ENCODE peak calls at places on chromosomes 5 and 9, in seven cellular contexts. One of them, this sample, is unnamed.

GRCh38 chr9:70529377-70529776 is 114.9 kb upstream of the KLF9 start:
- DNase-seq in fibroblast of lung: no peak
- DNase-seq in BE2C: no peak
- DNase-seq in astrocyte: no peak
- DNase-seq in AG04450: no peak
- DNase-seq in lower lobe of right lung: no peak
- DNase-seq in heart left ventricle: no peak
- DNase-seq in this sample: no peak

GRCh38 chr9:23551171-23551795 is 274.8 kb downstream of the ELAVL2 start:
- DNase-seq in AG04450: no peak
- DNase-seq in fibroblast of lung: no peak
- DNase-seq in astrocyte: no peak
- DNase-seq in lower lobe of right lung: no peak
- DNase-seq in heart left ventricle: no peak
- DNase-seq in BE2C: no peak
- DNase-seq in this sample: no peak

GRCh38 chr5:135246923-135247795 is 151.9 kb downstream of the MACROH2A1 start:
- DNase-seq in BE2C: peak; percentile 68
- DNase-seq in heart left ventricle: no peak
- DNase-seq in fibroblast of lung: peak; percentile 93
- DNase-seq in lower lobe of right lung: no peak
- DNase-seq in astrocyte: peak; percentile 97
- DNase-seq in AG04450: peak; percentile 76
- DNase-seq in this sample: no peak

GRCh38 chr5:129358069-129358468 is 102.0 kb upstream of the ADAMTS19 start:
- DNase-seq in lower lobe of right lung: no peak
- DNase-seq in fibroblast of lung: no peak
- DNase-seq in AG04450: no peak
- DNase-seq in BE2C: no peak
- DNase-seq in heart left ventricle: no peak
- DNase-seq in astrocyte: no peak
- DNase-seq in this sample: no peak

GRCh38 chr9:12956805-12957204 is 182.0 kb downstream of the LURAP1L start:
- DNase-seq in astrocyte: no peak
- DNase-seq in BE2C: no peak
- DNase-seq in fibroblast of lung: no peak
- DNase-seq in heart left ventricle: no peak
- DNase-seq in lower lobe of right lung: no peak
- DNase-seq in AG04450: no peak
- DNase-seq in this sample: no peak

GRCh38 chr5:116374434-116374852 is 200.2 kb downstream of the SEMA6A start:
- DNase-seq in astrocyte: no peak
- DNase-seq in AG04450: no peak
- DNase-seq in heart left ventricle: no peak
- DNase-seq in fibroblast of lung: no peak
- DNase-seq in lower lobe of right lung: no peak
- DNase-seq in BE2C: no peak
- DNase-seq in this sample: no peak

GRCh38 chr9:120350596-120350995 is 229.4 kb downstream of the CDK5RAP2 start:
- DNase-seq in BE2C: no peak
- DNase-seq in lower lobe of right lung: no peak
- DNase-seq in fibroblast of lung: no peak
- DNase-seq in heart left ventricle: no peak
- DNase-seq in AG04450: no peak
- DNase-seq in astrocyte: no peak
- DNase-seq in this sample: no peak

GRCh38 chr9:126516936-126517750 is 96.6 kb upstream of the LMX1B start:
- DNase-seq in lower lobe of right lung: peak; percentile 80
- DNase-seq in astrocyte: peak; percentile 78
- DNase-seq in BE2C: peak; percentile 74
- DNase-seq in fibroblast of lung: peak; percentile 91
- DNase-seq in AG04450: peak; percentile 58
- DNase-seq in heart left ventricle: peak; percentile 48
- DNase-seq in this sample: no peak

GRCh38 chr5:9455826-9456434 is 89.9 kb downstream of the SEMA5A start:
- DNase-seq in AG04450: no peak
- DNase-seq in BE2C: no peak
- DNase-seq in fibroblast of lung: no peak
- DNase-seq in heart left ventricle: no peak
- DNase-seq in astrocyte: no peak
- DNase-seq in lower lobe of right lung: no peak
- DNase-seq in this sample: no peak

GRCh38 chr9:125632321-125633115 is 74.5 kb downstream of the MAPKAP1 start:
- DNase-seq in heart left ventricle: no peak
- DNase-seq in fibroblast of lung: no peak
- DNase-seq in AG04450: no peak
- DNase-seq in BE2C: no peak
- DNase-seq in lower lobe of right lung: no peak
- DNase-seq in astrocyte: peak; percentile 72
- DNase-seq in this sample: no peak

GRCh38 chr9:133189826-133190225 is 19.2 kb downstream of the OBP2B start:
- DNase-seq in AG04450: no peak
- DNase-seq in lower lobe of right lung: no peak
- DNase-seq in heart left ventricle: no peak
- DNase-seq in astrocyte: no peak
- DNase-seq in fibroblast of lung: no peak
- DNase-seq in BE2C: no peak
- DNase-seq in this sample: peak; percentile 22

GRCh38 chr5:56951131-56951945 is 585 bp downstream of the MIER3 start:
- DNase-seq in fibroblast of lung: no peak
- DNase-seq in heart left ventricle: peak; percentile 28
- DNase-seq in astrocyte: no peak
- DNase-seq in AG04450: no peak
- DNase-seq in lower lobe of right lung: peak; percentile 49
- DNase-seq in BE2C: peak; percentile 70
- DNase-seq in this sample: peak; percentile 67

GRCh38 chr5:112388010-112388553 is 31.0 kb downstream of the EPB41L4A start:
- DNase-seq in heart left ventricle: no peak
- DNase-seq in AG04450: no peak
- DNase-seq in fibroblast of lung: no peak
- DNase-seq in BE2C: no peak
- DNase-seq in lower lobe of right lung: no peak
- DNase-seq in astrocyte: no peak
- DNase-seq in this sample: no peak

GRCh38 chr5:78983601-78984000 is 1.5 kb downstream of the ARSB start:
- DNase-seq in lower lobe of right lung: no peak
- DNase-seq in astrocyte: no peak
- DNase-seq in heart left ventricle: no peak
- DNase-seq in BE2C: no peak
- DNase-seq in AG04450: no peak
- DNase-seq in fibroblast of lung: no peak
- DNase-seq in this sample: no peak

GRCh38 chr9:96394832-96395496 is 11.5 kb upstream of the SLC35D2 start:
- DNase-seq in heart left ventricle: no peak
- DNase-seq in lower lobe of right lung: no peak
- DNase-seq in astrocyte: no peak
- DNase-seq in BE2C: no peak
- DNase-seq in fibroblast of lung: no peak
- DNase-seq in AG04450: no peak
- DNase-seq in this sample: no peak

GRCh38 chr9:18438300-18438925 is 35.5 kb upstream of the ADAMTSL1 start:
- DNase-seq in fibroblast of lung: peak; percentile 64
- DNase-seq in heart left ventricle: peak; percentile 26
- DNase-seq in BE2C: no peak
- DNase-seq in AG04450: no peak
- DNase-seq in astrocyte: peak; percentile 41
- DNase-seq in lower lobe of right lung: peak; percentile 42
- DNase-seq in this sample: peak; percentile 24

GRCh38 chr9:133139246-133140173 is 18.5 kb upstream of the RALGDS start:
- DNase-seq in astrocyte: no peak
- DNase-seq in fibroblast of lung: no peak
- DNase-seq in heart left ventricle: no peak
- DNase-seq in AG04450: no peak
- DNase-seq in lower lobe of right lung: no peak
- DNase-seq in BE2C: no peak
- DNase-seq in this sample: no peak

GRCh38 chr5:6704361-6704851 is 8.8 kb upstream of the TENT4A start:
- DNase-seq in lower lobe of right lung: peak; percentile 64
- DNase-seq in BE2C: no peak
- DNase-seq in AG04450: peak; percentile 71
- DNase-seq in heart left ventricle: peak; percentile 81
- DNase-seq in astrocyte: peak; percentile 94
- DNase-seq in fibroblast of lung: peak; percentile 75
- DNase-seq in this sample: no peak

GRCh38 chr5:56757077-56757476 is 58.3 kb upstream of the MAP3K1 start:
- DNase-seq in lower lobe of right lung: no peak
- DNase-seq in astrocyte: no peak
- DNase-seq in fibroblast of lung: no peak
- DNase-seq in heart left ventricle: no peak
- DNase-seq in AG04450: no peak
- DNase-seq in BE2C: peak; percentile 27
- DNase-seq in this sample: no peak

GRCh38 chr9:93257808-93258331 is 73.9 kb downstream of the WNK2 start:
- DNase-seq in lower lobe of right lung: peak; percentile 10
- DNase-seq in astrocyte: no peak
- DNase-seq in fibroblast of lung: no peak
- DNase-seq in heart left ventricle: no peak
- DNase-seq in AG04450: no peak
- DNase-seq in BE2C: no peak
- DNase-seq in this sample: no peak

GRCh38 chr5:82473262-82473661 is 195.1 kb upstream of the RPS23 start:
- DNase-seq in heart left ventricle: no peak
- DNase-seq in fibroblast of lung: no peak
- DNase-seq in AG04450: no peak
- DNase-seq in lower lobe of right lung: no peak
- DNase-seq in BE2C: no peak
- DNase-seq in astrocyte: no peak
- DNase-seq in this sample: no peak

GRCh38 chr9:1723616-1724015 is 291.5 kb upstream of the SMARCA2 start:
- DNase-seq in heart left ventricle: no peak
- DNase-seq in lower lobe of right lung: no peak
- DNase-seq in BE2C: no peak
- DNase-seq in AG04450: no peak
- DNase-seq in astrocyte: no peak
- DNase-seq in fibroblast of lung: no peak
- DNase-seq in this sample: no peak

GRCh38 chr9:1722404-1722803 is 292.7 kb upstream of the SMARCA2 start:
- DNase-seq in astrocyte: no peak
- DNase-seq in BE2C: no peak
- DNase-seq in heart left ventricle: no peak
- DNase-seq in lower lobe of right lung: no peak
- DNase-seq in fibroblast of lung: no peak
- DNase-seq in AG04450: no peak
- DNase-seq in this sample: no peak

GRCh38 chr9:1729631-1730030 is 285.5 kb upstream of the SMARCA2 start:
- DNase-seq in lower lobe of right lung: no peak
- DNase-seq in AG04450: no peak
- DNase-seq in astrocyte: no peak
- DNase-seq in heart left ventricle: no peak
- DNase-seq in fibroblast of lung: no peak
- DNase-seq in BE2C: no peak
- DNase-seq in this sample: no peak

GRCh38 chr9:1732670-1733069 is 282.5 kb upstream of the SMARCA2 start:
- DNase-seq in astrocyte: no peak
- DNase-seq in fibroblast of lung: no peak
- DNase-seq in AG04450: no peak
- DNase-seq in heart left ventricle: no peak
- DNase-seq in lower lobe of right lung: no peak
- DNase-seq in BE2C: no peak
- DNase-seq in this sample: no peak

GRCh38 chr9:1726993-1727759 is 288.0 kb upstream of the SMARCA2 start:
- DNase-seq in heart left ventricle: no peak
- DNase-seq in BE2C: no peak
- DNase-seq in fibroblast of lung: no peak
- DNase-seq in lower lobe of right lung: no peak
- DNase-seq in astrocyte: no peak
- DNase-seq in AG04450: no peak
- DNase-seq in this sample: no peak
- TF ChIP-seq CTCF in heart left ventricle: no peak
- TF ChIP-seq CTCF in BE2C: no peak
- TF ChIP-seq CTCF in fibroblast of lung: no peak
- TF ChIP-seq CTCF in lower lobe of right lung: no peak
- TF ChIP-seq CTCF in astrocyte: no peak
- TF ChIP-seq CTCF in AG04450: no peak
- TF ChIP-seq CTCF in this sample: no peak

DNA sequence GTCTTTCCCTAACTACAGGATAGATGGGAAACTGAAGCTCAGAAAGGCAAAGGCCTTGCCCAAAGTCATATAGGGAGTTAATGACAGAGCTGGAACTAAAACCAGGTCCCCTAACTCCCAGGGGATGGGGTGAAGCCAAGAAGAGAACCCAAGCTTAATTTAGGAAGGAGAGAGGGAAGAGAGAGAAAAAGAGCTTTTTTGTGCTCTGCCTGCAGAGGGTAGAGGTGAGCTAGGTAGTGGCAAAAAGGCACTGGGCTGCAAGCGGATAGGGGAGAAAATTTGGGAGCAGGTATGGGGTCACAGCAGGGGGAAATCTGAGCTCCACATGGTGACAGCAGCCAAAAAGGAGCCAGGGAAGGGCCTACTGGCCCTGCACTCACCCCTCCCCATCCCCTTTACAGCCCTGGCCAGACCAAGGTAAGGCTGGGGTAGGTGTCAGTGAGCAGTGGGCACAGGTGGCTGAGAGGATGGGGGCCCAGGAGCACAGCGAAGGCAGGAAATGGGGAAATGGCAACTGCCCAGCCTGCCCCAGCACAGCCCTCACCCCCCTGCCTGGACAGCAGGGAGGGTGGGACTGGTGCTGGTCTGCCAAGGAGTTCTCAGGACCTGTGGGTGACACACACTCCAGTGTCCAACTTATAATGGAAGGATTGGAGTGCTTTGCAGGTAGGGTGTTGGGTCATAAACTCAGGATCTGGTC is 3.3 kb downstream of the ENHO start:
- DNase-seq in astrocyte: no peak
- DNase-seq in lower lobe of right lung: no peak
- DNase-seq in BE2C: no peak
- DNase-seq in AG04450: no peak
- DNase-seq in fibroblast of lung: no peak
- DNase-seq in heart left ventricle: no peak
- DNase-seq in this sample: no peak
- TF ChIP-seq CTCF in astrocyte: no peak
- TF ChIP-seq CTCF in lower lobe of right lung: no peak
- TF ChIP-seq CTCF in BE2C: peak; percentile 23
- TF ChIP-seq CTCF in AG04450: no peak
- TF ChIP-seq CTCF in fibroblast of lung: no peak
- TF ChIP-seq CTCF in heart left ventricle: no peak
- TF ChIP-seq CTCF in this sample: no peak

DNA sequence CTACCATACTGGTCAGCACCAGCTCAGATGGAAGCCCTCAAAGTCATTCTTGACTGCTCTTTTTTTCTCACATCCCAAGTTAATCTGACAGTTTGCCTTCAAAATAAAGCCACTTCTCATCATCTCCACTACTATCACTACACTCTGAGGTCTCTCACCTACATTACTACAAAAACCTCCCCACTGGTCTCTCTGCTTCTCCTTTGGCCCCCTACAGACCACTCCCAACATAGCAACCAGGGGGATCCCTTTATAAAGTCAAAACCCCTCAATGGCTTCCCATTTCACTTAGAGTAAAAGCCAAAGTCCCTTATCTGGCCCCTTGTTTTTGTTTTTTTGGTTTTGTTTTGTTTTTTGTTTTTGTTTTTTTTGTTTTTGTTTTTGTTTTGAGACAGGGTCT is 4.6 kb downstream of the ARAP3 start:
- DNase-seq in AG04450: no peak
- DNase-seq in heart left ventricle: no peak
- DNase-seq in BE2C: peak; percentile 58
- DNase-seq in astrocyte: no peak
- DNase-seq in lower lobe of right lung: no peak
- DNase-seq in fibroblast of lung: no peak
- DNase-seq in this sample: no peak
- TF ChIP-seq CTCF in AG04450: peak; percentile 29
- TF ChIP-seq CTCF in heart left ventricle: no peak
- TF ChIP-seq CTCF in BE2C: peak; percentile 65
- TF ChIP-seq CTCF in astrocyte: peak; percentile 19
- TF ChIP-seq CTCF in lower lobe of right lung: peak; percentile 10
- TF ChIP-seq CTCF in fibroblast of lung: peak; percentile 25
- TF ChIP-seq CTCF in this sample: no peak

GRCh38 chr9:108704156-108704852 is 151.5 kb downstream of the ACTL7B start:
- DNase-seq in fibroblast of lung: peak; percentile 29
- DNase-seq in astrocyte: peak; percentile 11
- DNase-seq in AG04450: no peak
- DNase-seq in BE2C: no peak
- DNase-seq in heart left ventricle: no peak
- DNase-seq in lower lobe of right lung: no peak
- DNase-seq in this sample: no peak
- TF ChIP-seq CTCF in fibroblast of lung: no peak
- TF ChIP-seq CTCF in astrocyte: no peak
- TF ChIP-seq CTCF in AG04450: no peak
- TF ChIP-seq CTCF in BE2C: no peak
- TF ChIP-seq CTCF in heart left ventricle: no peak
- TF ChIP-seq CTCF in lower lobe of right lung: no peak
- TF ChIP-seq CTCF in this sample: no peak

This sample was measured in mucosa of descending colon.